ENCODE peak calls at places on chromosomes 6 and 20, in five cellular contexts. One of them, this sample, is unnamed.

GRCh38 chr6:87907521-87907920 is 140.1 kb upstream of the SPACA1 start:
- DNase-seq in CD8-positive, alpha-beta T cell: no peak
- DNase-seq in Calu3: no peak
- DNase-seq in type B pancreatic cell: no peak
- DNase-seq in right atrium auricular region: no peak
- DNase-seq in this sample: no peak

GRCh38 chr6:3530515-3530914 is 73.7 kb upstream of the SLC22A23 start:
- DNase-seq in CD8-positive, alpha-beta T cell: no peak
- DNase-seq in Calu3: no peak
- DNase-seq in type B pancreatic cell: peak; percentile 31
- DNase-seq in right atrium auricular region: peak; percentile 21
- DNase-seq in this sample: no peak

GRCh38 chr6:6543181-6543879 is 45.2 kb upstream of the LY86 start:
- DNase-seq in CD8-positive, alpha-beta T cell: no peak
- DNase-seq in Calu3: no peak
- DNase-seq in type B pancreatic cell: no peak
- DNase-seq in right atrium auricular region: no peak
- DNase-seq in this sample: peak; percentile 16

GRCh38 chr20:46256293-46256692 is 52.0 kb downstream of the CDH22 start:
- DNase-seq in CD8-positive, alpha-beta T cell: no peak
- DNase-seq in Calu3: no peak
- DNase-seq in type B pancreatic cell: no peak
- DNase-seq in right atrium auricular region: no peak
- DNase-seq in this sample: no peak

GRCh38 chr20:31949877-31950646 is 1.8 kb downstream of the PDRG1 start:
- DNase-seq in CD8-positive, alpha-beta T cell: no peak
- DNase-seq in Calu3: no peak
- DNase-seq in type B pancreatic cell: no peak
- DNase-seq in right atrium auricular region: no peak
- DNase-seq in this sample: no peak

GRCh38 chr6:16409531-16410441 is 171.4 kb downstream of the GMPR start:
- DNase-seq in CD8-positive, alpha-beta T cell: peak; percentile 8
- DNase-seq in Calu3: peak; percentile 30
- DNase-seq in type B pancreatic cell: no peak
- DNase-seq in right atrium auricular region: peak; percentile 78
- DNase-seq in this sample: peak; percentile 63

GRCh38 chr6:12258591-12258990 is 31.6 kb upstream of the EDN1 start:
- DNase-seq in CD8-positive, alpha-beta T cell: no peak
- DNase-seq in Calu3: no peak
- DNase-seq in type B pancreatic cell: no peak
- DNase-seq in right atrium auricular region: no peak
- DNase-seq in this sample: no peak

GRCh38 chr20:54475334-54476287 is at the start of gene DOK5:
- DNase-seq in CD8-positive, alpha-beta T cell: no peak
- DNase-seq in Calu3: peak; percentile 41
- DNase-seq in type B pancreatic cell: peak; percentile 78
- DNase-seq in right atrium auricular region: peak; percentile 62
- DNase-seq in this sample: peak; percentile 30

GRCh38 chr6:153032255-153032882 is 29.9 kb upstream of the MTRF1L start:
- DNase-seq in CD8-positive, alpha-beta T cell: no peak
- DNase-seq in Calu3: no peak
- DNase-seq in type B pancreatic cell: no peak
- DNase-seq in right atrium auricular region: no peak
- DNase-seq in this sample: no peak

GRCh38 chr6:26330835-26331808 is 33.9 kb upstream of the BTN3A2 start:
- DNase-seq in CD8-positive, alpha-beta T cell: no peak
- DNase-seq in Calu3: peak; percentile 65
- DNase-seq in type B pancreatic cell: no peak
- DNase-seq in right atrium auricular region: no peak
- DNase-seq in this sample: no peak

GRCh38 chr6:20873425-20874190 is 339.4 kb downstream of the CDKAL1 start:
- DNase-seq in CD8-positive, alpha-beta T cell: no peak
- DNase-seq in Calu3: peak; percentile 58
- DNase-seq in type B pancreatic cell: no peak
- DNase-seq in right atrium auricular region: no peak
- DNase-seq in this sample: no peak

GRCh38 chr6:143940011-143940597 is 68.0 kb downstream of the PLAGL1 start:
- DNase-seq in CD8-positive, alpha-beta T cell: peak; percentile 21
- DNase-seq in Calu3: peak; percentile 64
- DNase-seq in type B pancreatic cell: no peak
- DNase-seq in right atrium auricular region: no peak
- DNase-seq in this sample: peak; percentile 40

GRCh38 chr6:63740709-63741108 is 105.1 kb downstream of the PHF3 start:
- DNase-seq in CD8-positive, alpha-beta T cell: no peak
- DNase-seq in Calu3: peak; percentile 10
- DNase-seq in type B pancreatic cell: no peak
- DNase-seq in right atrium auricular region: no peak
- DNase-seq in this sample: no peak

GRCh38 chr6:44725070-44725469 is 337.6 kb downstream of the CDC5L start:
- DNase-seq in CD8-positive, alpha-beta T cell: no peak
- DNase-seq in Calu3: no peak
- DNase-seq in type B pancreatic cell: peak; percentile 15
- DNase-seq in right atrium auricular region: no peak
- DNase-seq in this sample: no peak

GRCh38 chr6:25441658-25442276 is 162.6 kb downstream of the CARMIL1 start:
- DNase-seq in CD8-positive, alpha-beta T cell: no peak
- DNase-seq in Calu3: no peak
- DNase-seq in type B pancreatic cell: no peak
- DNase-seq in right atrium auricular region: no peak
- DNase-seq in this sample: no peak

GRCh38 chr20:32006841-32007786 is 3.1 kb upstream of the CCM2L start:
- DNase-seq in CD8-positive, alpha-beta T cell: no peak
- DNase-seq in Calu3: no peak
- DNase-seq in type B pancreatic cell: no peak
- DNase-seq in right atrium auricular region: no peak
- DNase-seq in this sample: no peak

GRCh38 chr20:47620808-47621805 is 119.4 kb downstream of the NCOA3 start:
- DNase-seq in CD8-positive, alpha-beta T cell: no peak
- DNase-seq in Calu3: peak; percentile 48
- DNase-seq in type B pancreatic cell: no peak
- DNase-seq in right atrium auricular region: no peak
- DNase-seq in this sample: no peak

GRCh38 chr20:6509375-6509774 is 258.1 kb upstream of the BMP2 start:
- DNase-seq in CD8-positive, alpha-beta T cell: no peak
- DNase-seq in Calu3: no peak
- DNase-seq in type B pancreatic cell: no peak
- DNase-seq in right atrium auricular region: no peak
- DNase-seq in this sample: no peak

GRCh38 chr6:43990627-43991619 is 136.3 kb downstream of the MRPL14 start:
- DNase-seq in CD8-positive, alpha-beta T cell: no peak
- DNase-seq in Calu3: peak; percentile 56
- DNase-seq in type B pancreatic cell: no peak
- DNase-seq in right atrium auricular region: no peak
- DNase-seq in this sample: peak; percentile 43

GRCh38 chr6:111779660-111780059 is 93.6 kb downstream of the FYN start:
- DNase-seq in CD8-positive, alpha-beta T cell: no peak
- DNase-seq in Calu3: no peak
- DNase-seq in type B pancreatic cell: no peak
- DNase-seq in right atrium auricular region: no peak
- DNase-seq in this sample: no peak

GRCh38 chr6:156017838-156018237 is 562.2 kb upstream of the NOX3 start:
- DNase-seq in CD8-positive, alpha-beta T cell: no peak
- DNase-seq in Calu3: no peak
- DNase-seq in type B pancreatic cell: no peak
- DNase-seq in right atrium auricular region: no peak
- DNase-seq in this sample: no peak

GRCh38 chr20:25987073-25987927 is 290.6 kb upstream of the ZNF337 start:
- DNase-seq in CD8-positive, alpha-beta T cell: peak; percentile 33
- DNase-seq in Calu3: no peak
- DNase-seq in type B pancreatic cell: no peak
- DNase-seq in right atrium auricular region: no peak
- DNase-seq in this sample: peak; percentile 59

GRCh38 chr6:142071981-142072380 is 60.7 kb upstream of the GJE1 start:
- DNase-seq in CD8-positive, alpha-beta T cell: no peak
- DNase-seq in Calu3: no peak
- DNase-seq in type B pancreatic cell: no peak
- DNase-seq in right atrium auricular region: no peak
- DNase-seq in this sample: no peak

GRCh38 chr6:108983151-108983550 is 111.5 kb downstream of the SESN1 start:
- DNase-seq in CD8-positive, alpha-beta T cell: no peak
- DNase-seq in Calu3: no peak
- DNase-seq in type B pancreatic cell: no peak
- DNase-seq in right atrium auricular region: no peak
- DNase-seq in this sample: no peak

GRCh38 chr20:11144114-11144513 is 470.3 kb upstream of the JAG1 start:
- DNase-seq in CD8-positive, alpha-beta T cell: no peak
- DNase-seq in Calu3: no peak
- DNase-seq in type B pancreatic cell: no peak
- DNase-seq in right atrium auricular region: no peak
- DNase-seq in this sample: no peak

GRCh38 chr6:53059648-53060589 is 5.3 kb upstream of the FBXO9 start:
- DNase-seq in CD8-positive, alpha-beta T cell: no peak
- DNase-seq in Calu3: no peak
- DNase-seq in type B pancreatic cell: no peak
- DNase-seq in right atrium auricular region: no peak
- DNase-seq in this sample: no peak

GRCh38 chr20:56710577-56711465 is 81.7 kb downstream of the TFAP2C start:
- DNase-seq in CD8-positive, alpha-beta T cell: no peak
- DNase-seq in Calu3: no peak
- DNase-seq in type B pancreatic cell: no peak
- DNase-seq in right atrium auricular region: no peak
- DNase-seq in this sample: no peak

GRCh38 chr6:166760288-166760687 is 133.2 kb upstream of the RPS6KA2 start:
- DNase-seq in CD8-positive, alpha-beta T cell: no peak
- DNase-seq in Calu3: no peak
- DNase-seq in type B pancreatic cell: no peak
- DNase-seq in right atrium auricular region: no peak
- DNase-seq in this sample: no peak

GRCh38 chr6:143325379-143326140 is 124.9 kb downstream of the ADAT2 start:
- DNase-seq in CD8-positive, alpha-beta T cell: no peak
- DNase-seq in Calu3: no peak
- DNase-seq in type B pancreatic cell: no peak
- DNase-seq in right atrium auricular region: no peak
- DNase-seq in this sample: no peak

GRCh38 chr6:23650676-23651075 is 475.3 kb upstream of the NRSN1 start:
- DNase-seq in CD8-positive, alpha-beta T cell: no peak
- DNase-seq in Calu3: peak; percentile 65
- DNase-seq in type B pancreatic cell: no peak
- DNase-seq in right atrium auricular region: no peak
- DNase-seq in this sample: peak; percentile 93

GRCh38 chr6:5279891-5280338 is 18.6 kb downstream of the FARS2 start:
- DNase-seq in CD8-positive, alpha-beta T cell: no peak
- DNase-seq in Calu3: no peak
- DNase-seq in type B pancreatic cell: no peak
- DNase-seq in right atrium auricular region: no peak
- DNase-seq in this sample: no peak

GRCh38 chr6:107587402-107587801 is 97.5 kb downstream of the SOBP start:
- DNase-seq in CD8-positive, alpha-beta T cell: no peak
- DNase-seq in Calu3: no peak
- DNase-seq in type B pancreatic cell: no peak
- DNase-seq in right atrium auricular region: no peak
- DNase-seq in this sample: no peak

GRCh38 chr6:105816875-105817274 is 269.3 kb upstream of the PRDM1 start:
- DNase-seq in CD8-positive, alpha-beta T cell: no peak
- DNase-seq in Calu3: no peak
- DNase-seq in type B pancreatic cell: no peak
- DNase-seq in right atrium auricular region: no peak
- DNase-seq in this sample: no peak

GRCh38 chr6:37127961-37128862 is 41.7 kb upstream of the PIM1 start:
- DNase-seq in CD8-positive, alpha-beta T cell: no peak
- DNase-seq in Calu3: no peak
- DNase-seq in type B pancreatic cell: no peak
- DNase-seq in right atrium auricular region: no peak
- DNase-seq in this sample: no peak
- TF ChIP-seq CTCF in CD8-positive, alpha-beta T cell: no peak
- TF ChIP-seq CTCF in Calu3: no peak
- TF ChIP-seq CTCF in type B pancreatic cell: no peak
- TF ChIP-seq CTCF in right atrium auricular region: no peak
- TF ChIP-seq CTCF in this sample: no peak

GRCh38 chr6:29071831-29072723 is 15.0 kb downstream of the OR2B3 start:
- DNase-seq in CD8-positive, alpha-beta T cell: no peak
- DNase-seq in Calu3: peak; percentile 27
- DNase-seq in type B pancreatic cell: no peak
- DNase-seq in right atrium auricular region: no peak
- DNase-seq in this sample: peak; percentile 43
- TF ChIP-seq CTCF in CD8-positive, alpha-beta T cell: no peak
- TF ChIP-seq CTCF in Calu3: peak; percentile 70
- TF ChIP-seq CTCF in type B pancreatic cell: peak; percentile 79
- TF ChIP-seq CTCF in right atrium auricular region: peak; percentile 29
- TF ChIP-seq CTCF in this sample: no peak

GRCh38 chr6:66423047-66423446 is 716.0 kb upstream of the EYS start:
- DNase-seq in CD8-positive, alpha-beta T cell: no peak
- DNase-seq in Calu3: no peak
- DNase-seq in type B pancreatic cell: no peak
- DNase-seq in right atrium auricular region: no peak
- DNase-seq in this sample: no peak
- TF ChIP-seq CTCF in CD8-positive, alpha-beta T cell: no peak
- TF ChIP-seq CTCF in Calu3: no peak
- TF ChIP-seq CTCF in type B pancreatic cell: no peak
- TF ChIP-seq CTCF in right atrium auricular region: no peak
- TF ChIP-seq CTCF in this sample: no peak

GRCh38 chr6:138485586-138486248 is 13.6 kb downstream of the NHSL1 start:
- DNase-seq in CD8-positive, alpha-beta T cell: no peak
- DNase-seq in Calu3: no peak
- DNase-seq in type B pancreatic cell: no peak
- DNase-seq in right atrium auricular region: no peak
- DNase-seq in this sample: no peak
- TF ChIP-seq CTCF in CD8-positive, alpha-beta T cell: no peak
- TF ChIP-seq CTCF in Calu3: no peak
- TF ChIP-seq CTCF in type B pancreatic cell: no peak
- TF ChIP-seq CTCF in right atrium auricular region: no peak
- TF ChIP-seq CTCF in this sample: no peak

DNA sequence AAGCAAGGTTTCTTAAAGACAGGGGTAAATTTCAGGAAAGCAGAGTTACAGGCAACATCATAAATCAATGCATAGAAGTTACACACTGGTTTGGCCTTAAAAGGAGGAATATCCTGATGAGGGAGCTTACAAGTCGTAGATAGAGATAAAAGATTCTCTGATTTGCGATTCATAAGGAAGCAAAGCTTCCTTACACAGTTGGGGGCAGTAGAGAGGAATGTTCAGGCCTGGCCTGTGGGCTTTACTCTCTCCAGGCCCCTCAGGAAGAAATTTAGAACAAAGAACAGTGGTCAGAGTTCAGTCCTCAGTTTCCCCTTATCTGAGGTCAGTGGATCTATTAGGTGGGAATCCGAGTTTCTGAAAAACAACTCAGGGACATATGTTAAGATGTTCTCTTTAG is 19.3 kb downstream of the HLA-C start:
- DNase-seq in CD8-positive, alpha-beta T cell: no peak
- DNase-seq in Calu3: no peak
- DNase-seq in type B pancreatic cell: no peak
- DNase-seq in right atrium auricular region: no peak
- DNase-seq in this sample: no peak
- TF ChIP-seq CTCF in CD8-positive, alpha-beta T cell: no peak
- TF ChIP-seq CTCF in Calu3: no peak
- TF ChIP-seq CTCF in type B pancreatic cell: no peak
- TF ChIP-seq CTCF in right atrium auricular region: no peak
- TF ChIP-seq CTCF in this sample: no peak

GRCh38 chr6:149694926-149695325 is 23.0 kb downstream of the LATS1 start:
- DNase-seq in CD8-positive, alpha-beta T cell: no peak
- DNase-seq in Calu3: no peak
- DNase-seq in type B pancreatic cell: no peak
- DNase-seq in right atrium auricular region: no peak
- DNase-seq in this sample: no peak
- TF ChIP-seq CTCF in CD8-positive, alpha-beta T cell: no peak
- TF ChIP-seq CTCF in Calu3: no peak
- TF ChIP-seq CTCF in type B pancreatic cell: no peak
- TF ChIP-seq CTCF in right atrium auricular region: no peak
- TF ChIP-seq CTCF in this sample: no peak